ENCODE peak calls at places on chromosomes 6 and 20, in seven cellular contexts. A is GM10248, J is putamen, Q is hepatocyte, W is M059J, Z is cardiac fibroblast, R is NCI-H2029 treated with DMSO at 0.1 percent for 48 hours. N is an unnamed sample.

GRCh38 chr6:85887467-85887866 is 244.8 kb upstream of the SYNCRIP start:
- DNase-seq in A (no peak), J (no peak), Q (no peak), W (peak; percentile 86), Z (no peak), R (no peak), N (peak; percentile 34)

GRCh38 chr20:32473231-32474008 is 111.7 kb downstream of the NOL4L start:
- DNase-seq in A (no peak), J (no peak), Q (no peak), W (no peak), Z (no peak), R (no peak), N (no peak)

GRCh38 chr6:11656486-11656885 is 118.9 kb downstream of the TMEM170B start:
- DNase-seq in A (no peak), J (no peak), Q (no peak), W (no peak), Z (no peak), R (no peak), N (no peak)

GRCh38 chr20:25533920-25534700 is 51.2 kb downstream of the NINL start:
- DNase-seq in A (no peak), J (no peak), Q (no peak), W (no peak), Z (no peak), R (no peak), N (no peak)

GRCh38 chr6:95203153-95203754 is 374.1 kb upstream of the MANEA start:
- DNase-seq in A (peak; percentile 11), J (no peak), Q (peak; percentile 71), W (peak; percentile 4), Z (peak; percentile 61), R (peak; percentile 38), N (peak; percentile 52)

GRCh38 chr20:36284751-36285150 is 21.4 kb upstream of the DLGAP4 start:
- DNase-seq in A (no peak), J (no peak), Q (no peak), W (no peak), Z (no peak), R (no peak), N (no peak)

GRCh38 chr6:100462990-100463684 is 1.6 kb downstream of the SIM1 start:
- DNase-seq in A (no peak), J (no peak), Q (no peak), W (peak; percentile 27), Z (no peak), R (no peak), N (no peak)

GRCh38 chr6:38387461-38387860 is 252.3 kb downstream of the BTBD9 start:
- DNase-seq in A (no peak), J (no peak), Q (no peak), W (no peak), Z (no peak), R (no peak), N (no peak)

GRCh38 chr20:45631184-45631583 is at the start of gene WFDC9:
- DNase-seq in A (no peak), J (no peak), Q (no peak), W (no peak), Z (no peak), R (no peak), N (no peak)

N was measured in MCF 10A.